ENCODE peak calls at places on chromosomes 11 and 22, in four cellular contexts. One of them, this sample, is unnamed.

GRCh38 chr11:113675003-113675471 is 31.1 kb downstream of the TMPRSS5 start:
- DNase-seq in ovary: no peak
- DNase-seq in trophoblast cell: no peak
- DNase-seq in heart right ventricle: no peak
- DNase-seq in this sample: no peak

GRCh38 chr11:16981651-16982194 is 32.5 kb downstream of the PLEKHA7 start:
- DNase-seq in heart right ventricle: no peak
- DNase-seq in ovary: no peak
- DNase-seq in trophoblast cell: peak; percentile 89
- DNase-seq in this sample: peak; percentile 59

GRCh38 chr11:110433393-110434333 is 3.9 kb downstream of the FDX1 start:
- DNase-seq in heart right ventricle: no peak
- DNase-seq in ovary: no peak
- DNase-seq in trophoblast cell: peak; percentile 73
- DNase-seq in this sample: no peak

GRCh38 chr22:29112680-29113079 is 39.8 kb downstream of the KREMEN1 start:
- DNase-seq in trophoblast cell: no peak
- DNase-seq in ovary: no peak
- DNase-seq in heart right ventricle: no peak
- DNase-seq in this sample: no peak

GRCh38 chr11:34149274-34149673 is 43.8 kb downstream of the NAT10 start:
- DNase-seq in ovary: no peak
- DNase-seq in trophoblast cell: no peak
- DNase-seq in heart right ventricle: no peak
- DNase-seq in this sample: no peak

GRCh38 chr11:121112498-121113455 is 11.7 kb downstream of the TECTA start:
- DNase-seq in trophoblast cell: peak; percentile 46
- DNase-seq in ovary: peak; percentile 75
- DNase-seq in heart right ventricle: peak; percentile 69
- DNase-seq in this sample: peak; percentile 38

GRCh38 chr11:72233056-72233772 is 8.6 kb downstream of the INPPL1 start:
- DNase-seq in trophoblast cell: no peak
- DNase-seq in heart right ventricle: no peak
- DNase-seq in ovary: no peak
- DNase-seq in this sample: no peak

GRCh38 chr11:7050191-7050590 is 29.9 kb downstream of the NLRP14 start:
- DNase-seq in heart right ventricle: no peak
- DNase-seq in trophoblast cell: no peak
- DNase-seq in ovary: no peak
- DNase-seq in this sample: no peak

GRCh38 chr22:30806391-30806861 is 111.8 kb downstream of the OSBP2 start:
- DNase-seq in trophoblast cell: no peak
- DNase-seq in ovary: no peak
- DNase-seq in heart right ventricle: no peak
- DNase-seq in this sample: no peak

GRCh38 chr22:28759861-28760560 is 12.5 kb upstream of the CCDC117 start:
- DNase-seq in heart right ventricle: no peak
- DNase-seq in ovary: no peak
- DNase-seq in trophoblast cell: no peak
- DNase-seq in this sample: no peak

GRCh38 chr11:43393765-43394355 is 35.1 kb downstream of the TTC17 start:
- DNase-seq in trophoblast cell: no peak
- DNase-seq in heart right ventricle: peak; percentile 32
- DNase-seq in ovary: peak; percentile 47
- DNase-seq in this sample: no peak

GRCh38 chr11:60615497-60615896 is 83.9 kb upstream of the MS4A8 start:
- DNase-seq in trophoblast cell: no peak
- DNase-seq in heart right ventricle: no peak
- DNase-seq in ovary: no peak
- DNase-seq in this sample: no peak

GRCh38 chr11:2885017-2885675 is 429 bp downstream of the CDKN1C start:
- DNase-seq in ovary: peak; percentile 66
- DNase-seq in heart right ventricle: peak; percentile 52
- DNase-seq in trophoblast cell: peak; percentile 30
- DNase-seq in this sample: peak; percentile 59

GRCh38 chr11:28860898-28861297 is 752.7 kb downstream of the METTL15 start:
- DNase-seq in ovary: no peak
- DNase-seq in heart right ventricle: no peak
- DNase-seq in trophoblast cell: no peak
- DNase-seq in this sample: no peak

GRCh38 chr11:128208329-128209220 is 378.8 kb downstream of the ETS1 start:
- DNase-seq in heart right ventricle: peak; percentile 80
- DNase-seq in ovary: peak; percentile 28
- DNase-seq in trophoblast cell: peak; percentile 22
- DNase-seq in this sample: no peak

GRCh38 chr22:39350803-39351688 is 1.3 kb downstream of the SYNGR1 start:
- DNase-seq in heart right ventricle: no peak
- DNase-seq in ovary: no peak
- DNase-seq in trophoblast cell: no peak
- DNase-seq in this sample: no peak

GRCh38 chr22:39351689-39352214 is 2.0 kb downstream of the SYNGR1 start:
- DNase-seq in ovary: no peak
- DNase-seq in trophoblast cell: no peak
- DNase-seq in heart right ventricle: no peak
- DNase-seq in this sample: no peak

GRCh38 chr22:39349506-39349966 is 255 bp upstream of the SYNGR1 start:
- DNase-seq in heart right ventricle: peak; percentile 30
- DNase-seq in trophoblast cell: no peak
- DNase-seq in ovary: peak; percentile 65
- DNase-seq in this sample: peak; percentile 50

GRCh38 chr22:39349967-39350802 is at the start of gene SYNGR1:
- DNase-seq in heart right ventricle: peak; percentile 22
- DNase-seq in ovary: peak; percentile 64
- DNase-seq in trophoblast cell: no peak
- DNase-seq in this sample: peak; percentile 62

GRCh38 chr22:39348909-39349505 is 784 bp upstream of the SYNGR1 start:
- DNase-seq in trophoblast cell: no peak
- DNase-seq in heart right ventricle: peak; percentile 30
- DNase-seq in ovary: peak; percentile 65
- DNase-seq in this sample: peak; percentile 57
- H3K27ac ChIP-seq in trophoblast cell: no peak overlapping the region
- H3K27ac ChIP-seq in heart right ventricle: peak overlapping the region; percentile 75
- H3K27ac ChIP-seq in ovary: peak overlapping the region; percentile 65
- H3K27ac ChIP-seq in this sample: peak overlapping the region; percentile 83

GRCh38 chr11:119101367-119101758 is 290 bp downstream of the DPAGT1 start:
- DNase-seq in heart right ventricle: peak; percentile 25
- DNase-seq in trophoblast cell: no peak
- DNase-seq in ovary: no peak
- DNase-seq in this sample: no peak

GRCh38 chr11:119101759-119102423 is at the start of gene DPAGT1:
- DNase-seq in trophoblast cell: peak; percentile 97
- DNase-seq in heart right ventricle: peak; percentile 95
- DNase-seq in ovary: peak; percentile 93
- DNase-seq in this sample: peak; percentile 87

GRCh38 chr11:119099707-119100106 is 1.9 kb downstream of the DPAGT1 start:
- DNase-seq in heart right ventricle: no peak
- DNase-seq in ovary: no peak
- DNase-seq in trophoblast cell: no peak
- DNase-seq in this sample: no peak

GRCh38 chr11:119100246-119100959 is 1.2 kb downstream of the DPAGT1 start:
- DNase-seq in heart right ventricle: no peak
- DNase-seq in trophoblast cell: peak; percentile 6
- DNase-seq in ovary: no peak
- DNase-seq in this sample: no peak

GRCh38 chr11:119100960-119101349 is 698 bp downstream of the DPAGT1 start:
- DNase-seq in heart right ventricle: no peak
- DNase-seq in trophoblast cell: no peak
- DNase-seq in ovary: no peak
- DNase-seq in this sample: no peak
- H3K27ac ChIP-seq in heart right ventricle: peak overlapping the region; percentile 92
- H3K27ac ChIP-seq in trophoblast cell: no peak overlapping the region
- H3K27ac ChIP-seq in ovary: peak overlapping the region; percentile 76
- H3K27ac ChIP-seq in this sample: no peak overlapping the region

DNA sequence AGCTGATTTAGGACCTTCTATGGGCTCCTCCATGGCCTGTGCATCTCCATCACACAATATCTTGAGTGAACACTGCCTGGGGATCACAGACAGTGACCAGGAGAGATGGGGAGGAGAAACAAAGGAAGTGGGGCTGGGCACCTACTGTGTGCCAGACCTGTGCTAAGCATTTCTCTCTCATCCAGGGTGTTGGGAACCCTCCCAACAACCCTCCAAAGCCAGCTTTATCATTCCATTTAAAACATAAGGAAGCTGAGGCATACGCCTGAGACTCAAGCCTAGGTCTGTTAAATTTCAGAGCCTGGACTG is 130.2 kb downstream of the MN1 start:
- DNase-seq in trophoblast cell: no peak
- DNase-seq in heart right ventricle: no peak
- DNase-seq in ovary: no peak
- DNase-seq in this sample: no peak
- H3K27ac ChIP-seq in trophoblast cell: peak overlapping the region; percentile 43
- H3K27ac ChIP-seq in heart right ventricle: peak overlapping the region; percentile 80
- H3K27ac ChIP-seq in ovary: no peak overlapping the region
- H3K27ac ChIP-seq in this sample: no peak overlapping the region

GRCh38 chr11:65648997-65649491 is 11.1 kb downstream of the SIPA1 start:
- DNase-seq in heart right ventricle: no peak
- DNase-seq in trophoblast cell: no peak
- DNase-seq in ovary: peak; percentile 61
- DNase-seq in this sample: no peak

GRCh38 chr11:65651339-65651588 is 11.5 kb downstream of the RELA start:
- DNase-seq in heart right ventricle: no peak
- DNase-seq in trophoblast cell: no peak
- DNase-seq in ovary: no peak
- DNase-seq in this sample: no peak

GRCh38 chr11:65651589-65652510 is 10.9 kb downstream of the RELA start:
- DNase-seq in heart right ventricle: no peak
- DNase-seq in ovary: peak; percentile 55
- DNase-seq in trophoblast cell: peak; percentile 85
- DNase-seq in this sample: no peak

GRCh38 chr11:65649656-65650546 is 12.0 kb downstream of the SIPA1 start:
- DNase-seq in trophoblast cell: no peak
- DNase-seq in ovary: peak; percentile 35
- DNase-seq in heart right ventricle: no peak
- DNase-seq in this sample: no peak

GRCh38 chr11:65650547-65651338 is 12.0 kb downstream of the RELA start:
- DNase-seq in ovary: no peak
- DNase-seq in heart right ventricle: no peak
- DNase-seq in trophoblast cell: peak; percentile 81
- DNase-seq in this sample: no peak
- H3K27ac ChIP-seq in ovary: peak overlapping the region; percentile 59
- H3K27ac ChIP-seq in heart right ventricle: peak overlapping the region; percentile 95
- H3K27ac ChIP-seq in trophoblast cell: no peak overlapping the region
- H3K27ac ChIP-seq in this sample: no peak overlapping the region

GRCh38 chr22:37538590-37539357 is 19.6 kb upstream of the CARD10 start:
- DNase-seq in trophoblast cell: peak; percentile 92
- DNase-seq in ovary: peak; percentile 94
- DNase-seq in heart right ventricle: peak; percentile 94
- DNase-seq in this sample: peak; percentile 86
- H3K27ac ChIP-seq in trophoblast cell: no peak overlapping the region
- H3K27ac ChIP-seq in ovary: no peak overlapping the region
- H3K27ac ChIP-seq in heart right ventricle: no peak overlapping the region
- H3K27ac ChIP-seq in this sample: peak overlapping the region; percentile 40

GRCh38 chr22:39207141-39208012 is 37.4 kb downstream of the PDGFB start:
- DNase-seq in trophoblast cell: peak; percentile 34
- DNase-seq in heart right ventricle: no peak
- DNase-seq in ovary: no peak
- DNase-seq in this sample: no peak
- H3K27ac ChIP-seq in trophoblast cell: no peak overlapping the region
- H3K27ac ChIP-seq in heart right ventricle: no peak overlapping the region
- H3K27ac ChIP-seq in ovary: no peak overlapping the region
- H3K27ac ChIP-seq in this sample: no peak overlapping the region

GRCh38 chr22:49825436-49825835 is 2.2 kb downstream of the BRD1 start:
- DNase-seq in trophoblast cell: peak; percentile 81
- DNase-seq in heart right ventricle: no peak
- DNase-seq in ovary: no peak
- DNase-seq in this sample: no peak
- H3K27ac ChIP-seq in trophoblast cell: no peak overlapping the region
- H3K27ac ChIP-seq in heart right ventricle: no peak overlapping the region
- H3K27ac ChIP-seq in ovary: no peak overlapping the region
- H3K27ac ChIP-seq in this sample: no peak overlapping the region

DNA sequence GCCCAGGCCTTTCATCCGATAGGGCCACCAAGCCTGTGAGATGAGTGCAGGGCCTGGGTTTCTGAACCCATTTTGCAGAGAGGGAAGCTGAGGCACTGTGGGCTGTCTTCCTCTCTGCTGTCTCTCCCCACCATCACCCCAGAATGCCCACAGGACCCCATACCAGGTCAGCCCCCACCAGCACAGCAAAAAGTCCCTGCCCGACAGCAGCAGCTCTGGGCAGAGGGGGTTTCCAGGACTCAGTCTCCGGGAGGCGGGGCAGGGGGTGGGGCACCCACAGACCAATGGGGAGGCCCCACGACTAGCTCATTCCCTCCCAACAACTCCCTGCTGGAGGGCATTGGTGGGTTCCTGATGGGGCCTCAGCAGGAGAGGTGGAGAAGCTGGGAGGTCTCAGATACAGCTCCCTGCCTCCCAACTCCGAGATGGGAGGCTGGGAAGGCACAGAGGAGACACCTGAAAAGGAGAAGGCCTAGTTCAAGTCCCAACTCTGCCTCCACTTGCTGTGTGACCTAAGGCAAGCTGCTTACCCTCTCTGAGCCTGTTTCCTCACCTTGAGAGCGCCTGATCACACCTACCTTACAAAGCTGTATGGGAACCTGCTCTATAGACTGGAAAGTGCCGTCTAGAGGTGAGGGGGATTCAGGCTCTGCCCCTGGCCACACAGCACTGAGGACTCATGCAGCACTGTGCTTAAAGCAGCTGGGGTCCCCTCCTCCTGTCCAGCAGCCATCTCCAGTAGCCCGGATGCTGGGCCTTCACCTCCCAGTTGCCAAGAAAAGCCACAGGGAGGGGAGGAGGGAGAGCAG is 3.5 kb downstream of the CBX7 start:
- DNase-seq in trophoblast cell: no peak
- DNase-seq in ovary: peak; percentile 87
- DNase-seq in heart right ventricle: no peak
- DNase-seq in this sample: no peak
- H3K27ac ChIP-seq in trophoblast cell: no peak overlapping the region
- H3K27ac ChIP-seq in ovary: peak overlapping the region; percentile 93
- H3K27ac ChIP-seq in heart right ventricle: peak overlapping the region; percentile 90
- H3K27ac ChIP-seq in this sample: peak overlapping the region; percentile 88